ENCODE peak calls at places on chromosomes 4 and X, in four cellular contexts. Y, W, N and X are unnamed samples.

GRCh38 chr4:137635108-137635507 is 102.8 kb upstream of the PCDH18 start:
- ATAC-seq in Y (no peak), W (peak), N (no peak), X (peak)

GRCh38 chr4:153799708-153800074 is 10.8 kb upstream of the SFRP2 start:
- ATAC-seq in Y (no peak), W (no peak), N (no peak), X (peak)

GRCh38 chr4:183182873-183183725 is 84.0 kb downstream of the WWC2 start:
- ATAC-seq in Y (peak), W (peak), N (peak), X (peak)

GRCh38 chr4:16916719-16917337 is 18.4 kb upstream of the LDB2 start:
- ATAC-seq in Y (peak), W (peak), N (peak), X (no peak)

GRCh38 chr4:184968784-184969201 is 49.5 kb upstream of the HELT start:
- ATAC-seq in Y (peak), W (peak), N (peak), X (no peak)

GRCh38 chr4:26613242-26613641 is 29.4 kb downstream of the TBC1D19 start:
- ATAC-seq in Y (no peak), W (no peak), N (no peak), X (no peak)

GRCh38 chr4:151031831-151032605 is 16.9 kb upstream of the LRBA start:
- ATAC-seq in Y (peak), W (no peak), N (peak), X (no peak)

GRCh38 chr4:3019471-3019870 is 54.9 kb downstream of the HTT-AS start:
- ATAC-seq in Y (no peak), W (no peak), N (no peak), X (no peak)

GRCh38 chrX:129655547-129656248 is 942 bp upstream of the APLN start:
- ATAC-seq in Y (peak), W (no peak), N (peak), X (no peak)

DNA sequence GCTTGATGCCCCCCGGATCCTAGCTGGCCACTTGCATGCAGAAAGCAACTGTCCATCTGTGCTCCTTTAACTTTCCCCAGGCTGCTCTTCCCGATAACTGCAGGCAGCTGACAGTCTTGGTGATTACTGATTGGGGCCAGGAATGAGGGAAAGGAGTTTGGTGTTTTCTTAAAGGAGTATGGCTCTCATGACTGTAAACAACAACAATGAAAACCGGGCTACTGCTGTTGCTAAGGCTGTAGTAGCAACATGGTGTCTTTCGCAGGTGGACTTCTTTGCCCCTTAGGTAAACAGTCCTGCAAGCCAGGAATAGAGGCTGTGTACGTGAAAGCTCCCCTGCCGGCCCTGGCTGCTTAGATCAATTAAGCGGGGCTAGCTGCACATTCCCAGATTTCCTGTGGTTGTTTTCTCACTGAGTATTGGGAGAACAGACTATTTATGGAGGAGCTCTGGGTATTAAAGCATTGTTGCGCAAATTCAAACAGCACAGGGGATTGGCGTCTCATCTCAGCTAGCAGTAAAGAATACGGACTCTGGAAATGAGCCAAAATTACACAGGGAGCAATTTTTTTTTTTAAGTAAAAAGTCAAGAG is 61.5 kb upstream of the NAP1L5 start:
- ATAC-seq in Y (peak), W (peak), N (no peak), X (peak)
- H3K4me3 ChIP-seq in Y (no peak), W (peak), N (no peak), X (no peak)

GRCh38 chr4:186810613-186811150 is 87.0 kb upstream of the FAT1 start:
- ATAC-seq in Y (peak), W (no peak), N (no peak), X (no peak)
- H3K27ac ChIP-seq in Y (no peak), W (no peak), N (no peak), X (no peak)

GRCh38 chrX:132270021-132270420 is 50.8 kb upstream of the RAP2C start:
- ATAC-seq in Y (no peak), W (no peak), N (no peak), X (peak)

GRCh38 chrX:132272826-132273225 is 53.6 kb upstream of the RAP2C start:
- ATAC-seq in Y (no peak), W (no peak), N (no peak), X (no peak)

GRCh38 chrX:132267392-132267791 is 48.1 kb upstream of the RAP2C start:
- ATAC-seq in Y (no peak), W (no peak), N (no peak), X (no peak)

GRCh38 chrX:132270699-132271098 is 51.5 kb upstream of the RAP2C start:
- ATAC-seq in Y (no peak), W (peak), N (no peak), X (peak)

GRCh38 chrX:132271330-132271729 is 52.1 kb upstream of the RAP2C start:
- ATAC-seq in Y (no peak), W (peak), N (no peak), X (peak)
- H3K4me3 ChIP-seq in Y (no peak), W (no peak), N (no peak), X (no peak)

DNA sequence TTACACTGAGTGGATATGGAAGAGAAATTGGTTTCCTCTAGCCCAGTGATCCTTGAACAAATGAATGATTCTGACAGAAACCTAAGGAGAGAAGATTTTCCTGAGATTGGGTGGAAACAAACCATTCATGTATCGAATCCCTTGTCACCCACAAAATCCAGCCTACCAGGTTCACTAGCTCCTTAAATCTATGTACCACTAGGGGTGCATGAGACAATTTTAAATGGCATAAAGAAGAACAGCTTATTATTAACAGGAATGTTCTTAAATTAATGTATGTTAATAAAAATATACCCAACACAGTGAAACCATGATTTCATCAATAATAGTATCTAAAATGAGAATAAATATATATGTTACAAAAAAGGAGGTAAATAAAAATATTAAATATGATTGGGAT is 118.4 kb upstream of the LNX1 start:
- ATAC-seq in Y (no peak), W (no peak), N (no peak), X (no peak)
- H3K27ac ChIP-seq in Y (no peak), W (no peak), N (no peak), X (no peak)

GRCh38 chr4:7906171-7906581 is 33.5 kb downstream of the AFAP1 start:
- ATAC-seq in Y (no peak), W (no peak), N (peak), X (no peak)
- H3K4me3 ChIP-seq in Y (no peak), W (no peak), N (no peak), X (peak)